ENCODE peak calls at places on chromosomes 1 and 21, in seven cellular contexts. R is right atrium auricular region, K is K562, H is sigmoid colon, F is MG63, E is brain microvascular endothelial cell, V is OCI-LY7. W is an unnamed sample.

GRCh38 chr1:90391116-90391515 is 326.0 kb downstream of the BARHL2 start:
- DNase-seq in R (no peak), K (no peak), H (no peak), F (no peak), E (no peak), V (no peak), W (no peak)

GRCh38 chr1:12345350-12346217 is 115.8 kb downstream of the VPS13D start:
- DNase-seq in R (no peak), K (no peak), H (no peak), F (no peak), E (no peak), V (peak; percentile 63), W (no peak)

GRCh38 chr1:205582471-205583291 is 49.1 kb downstream of the ELK4 start:
- DNase-seq in R (no peak), K (no peak), H (peak; percentile 67), F (no peak), E (no peak), V (peak; percentile 38), W (peak; percentile 62)

GRCh38 chr1:83055391-83056170 is 943.4 kb downstream of the TTLL7 start:
- DNase-seq in R (no peak), K (no peak), H (no peak), F (peak; percentile 28), E (no peak), V (no peak), W (no peak)

GRCh38 chr1:201191723-201192477 is 1.3 kb downstream of the IGFN1 start:
- DNase-seq in R (no peak), K (no peak), H (no peak), F (peak; percentile 86), E (peak; percentile 97), V (no peak), W (no peak)

GRCh38 chr1:201222125-201222524 is 31.5 kb downstream of the IGFN1 start:
- DNase-seq in R (no peak), K (no peak), H (no peak), F (no peak), E (no peak), V (no peak), W (peak; percentile 28)

GRCh38 chr1:6512245-6512907 is 20.9 kb upstream of the PLEKHG5 start:
- DNase-seq in R (no peak), K (no peak), H (no peak), F (no peak), E (no peak), V (no peak), W (no peak)

GRCh38 chr1:201172336-201172735 is 18.1 kb upstream of the TMEM9 start:
- DNase-seq in R (no peak), K (no peak), H (no peak), F (no peak), E (no peak), V (no peak), W (peak; percentile 41)

GRCh38 chr1:207050428-207050767 is 610 bp downstream of the YOD1 start:
- DNase-seq in R (no peak), K (no peak), H (no peak), F (peak; percentile 26), E (no peak), V (no peak), W (no peak)

GRCh38 chr1:200919386-200919785 is 24.7 kb downstream of the INAVA start:
- DNase-seq in R (no peak), K (no peak), H (peak; percentile 9), F (no peak), E (no peak), V (no peak), W (no peak)

GRCh38 chr1:212791261-212791675 is 309 bp downstream of the NSL1 start:
- DNase-seq in R (no peak), K (peak; percentile 67), H (no peak), F (peak; percentile 82), E (peak; percentile 47), V (no peak), W (no peak)

GRCh38 chr1:153663211-153663610 is 4.7 kb downstream of the SNAPIN start:
- DNase-seq in R (no peak), K (no peak), H (peak; percentile 33), F (peak; percentile 22), E (peak; percentile 51), V (no peak), W (no peak)

GRCh38 chr1:81050390-81050789 is 750.3 kb upstream of the ADGRL2 start:
- DNase-seq in R (no peak), K (no peak), H (no peak), F (no peak), E (no peak), V (no peak), W (no peak)

GRCh38 chr1:63984257-63984626 is 210.4 kb downstream of the ROR1 start:
- DNase-seq in R (no peak), K (no peak), H (no peak), F (no peak), E (peak; percentile 49), V (no peak), W (no peak)

GRCh38 chr1:178371236-178371635 is 125.5 kb downstream of the CLEC20A start:
- DNase-seq in R (no peak), K (no peak), H (peak; percentile 61), F (peak; percentile 38), E (peak; percentile 23), V (no peak), W (no peak)
- H3K4me3 ChIP-seq in R (no peak overlapping the region), K (no peak overlapping the region), H (peak overlapping the region; percentile 5), F (peak overlapping the region; percentile 1), E (peak overlapping the region; percentile 44), V (no peak overlapping the region), W (peak overlapping the region; percentile 53)

GRCh38 chr1:228140724-228141081 is 624 bp downstream of the GUK1 start:
- DNase-seq in R (no peak), K (no peak), H (no peak), F (no peak), E (no peak), V (peak; percentile 26), W (no peak)

GRCh38 chr1:228141082-228141870 is 1.2 kb downstream of the GUK1 start:
- DNase-seq in R (no peak), K (peak; percentile 53), H (peak; percentile 77), F (peak; percentile 88), E (no peak), V (peak; percentile 46), W (peak; percentile 76)

GRCh38 chr1:228142616-228143203 is 2.6 kb downstream of the GUK1 start:
- DNase-seq in R (no peak), K (no peak), H (no peak), F (peak; percentile 65), E (no peak), V (no peak), W (no peak)

GRCh38 chr1:228143480-228144212 is 3.6 kb downstream of the GUK1 start:
- DNase-seq in R (no peak), K (no peak), H (peak; percentile 61), F (no peak), E (no peak), V (no peak), W (no peak)

DNA sequence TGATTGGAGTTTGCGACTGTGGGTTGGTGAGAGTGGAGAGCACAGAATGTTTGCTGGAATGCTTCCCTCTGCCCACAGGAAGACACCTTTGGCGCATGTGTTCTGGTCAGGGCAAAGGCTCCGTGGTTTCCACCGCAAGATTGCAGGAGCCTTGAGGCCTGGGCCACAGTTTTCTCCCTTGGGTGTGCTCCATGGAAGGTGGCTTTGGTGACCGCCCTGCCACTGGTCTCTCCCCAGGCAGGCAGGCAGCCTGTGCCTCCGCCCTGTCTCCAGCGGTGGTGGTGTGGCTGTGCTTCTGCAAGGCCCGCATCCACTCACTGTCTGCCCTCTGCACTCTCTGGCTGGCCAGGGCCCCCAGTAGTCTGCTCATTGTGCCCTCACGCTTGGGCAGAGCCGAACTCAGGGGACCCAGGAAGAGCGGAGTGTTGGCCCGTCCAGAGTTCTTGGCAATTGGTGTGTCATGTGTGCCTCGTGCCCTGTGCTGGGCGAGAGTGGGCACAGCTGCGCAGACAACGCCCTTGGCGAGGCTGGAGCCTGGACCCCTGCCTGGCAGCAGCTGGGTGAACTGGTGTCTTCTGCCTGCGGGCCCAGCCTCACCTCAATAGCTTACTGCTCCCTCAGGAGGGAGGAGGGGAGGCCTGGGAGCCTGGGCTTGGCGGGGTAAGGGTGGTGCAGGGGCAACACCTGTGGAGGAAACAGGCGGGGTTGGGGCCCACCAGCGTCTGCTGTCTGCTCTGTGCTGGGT is 2.0 kb downstream of the GUK1 start:
- DNase-seq in R (no peak), K (no peak), H (peak; percentile 61), F (peak; percentile 56), E (no peak), V (peak; percentile 66), W (no peak)
- H3K4me3 ChIP-seq in R (peak overlapping the region; percentile 88), K (peak overlapping the region; percentile 92), H (no peak overlapping the region), F (peak overlapping the region; percentile 74), E (peak overlapping the region; percentile 93), V (peak overlapping the region; percentile 92), W (peak overlapping the region; percentile 99)

GRCh38 chr1:54542962-54543539 is 5.0 kb upstream of the ACOT11 start:
- DNase-seq in R (no peak), K (peak; percentile 16), H (no peak), F (no peak), E (no peak), V (no peak), W (no peak)
- H3K4me3 ChIP-seq in R (no peak overlapping the region), K (peak overlapping the region; percentile 38), H (no peak overlapping the region), F (peak overlapping the region; percentile 51), E (peak overlapping the region; percentile 51), V (no peak overlapping the region), W (peak overlapping the region; percentile 76)

DNA sequence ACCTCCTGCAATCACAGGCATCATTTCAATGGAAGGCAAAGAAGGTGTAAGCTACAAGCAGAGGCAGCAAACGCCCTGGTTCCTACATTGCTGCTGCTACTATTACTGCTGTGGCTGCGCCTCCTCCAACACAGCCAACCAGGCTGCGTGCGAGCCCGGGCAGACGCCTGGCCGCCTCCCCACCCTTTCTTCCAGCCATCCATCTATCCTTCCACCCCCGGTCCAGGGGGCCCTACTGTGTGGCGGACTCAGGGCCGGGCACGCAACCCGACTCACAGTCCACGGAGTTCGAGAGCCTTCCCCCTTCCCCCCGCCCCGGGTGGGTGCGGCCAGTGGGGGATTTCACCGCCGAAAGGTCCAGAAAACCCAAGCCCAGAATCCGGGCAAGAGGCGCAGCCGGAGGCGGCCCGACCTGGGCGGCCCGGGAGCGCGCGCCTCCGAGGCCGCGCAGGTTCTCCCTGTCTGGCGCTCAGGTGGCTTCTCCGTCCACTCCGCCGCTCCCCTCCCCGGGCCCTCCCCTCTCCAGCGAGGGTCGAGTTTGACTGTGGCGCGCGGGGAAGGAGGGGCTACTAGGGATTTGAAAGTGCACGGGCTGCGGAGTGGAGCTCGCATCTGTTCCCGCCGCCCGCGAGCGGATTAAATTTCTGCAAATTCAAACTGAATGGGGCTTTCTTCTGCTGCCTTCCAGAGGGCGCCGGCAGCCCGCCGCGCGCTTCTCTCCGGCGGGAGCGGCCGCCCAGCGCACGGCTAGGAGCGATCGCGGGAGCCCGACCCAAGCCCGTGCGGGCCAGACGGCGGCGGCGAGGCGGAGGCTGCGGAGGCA is at the start of gene HUNK:
- DNase-seq in R (no peak), K (no peak), H (no peak), F (peak; percentile 42), E (peak; percentile 1), V (peak; percentile 29), W (peak; percentile 65)
- H3K4me3 ChIP-seq in R (peak within 1 kb of the TSS; percentile 45), K (no peak within 1 kb of the TSS), H (peak within 1 kb of the TSS; percentile 24), F (peak within 1 kb of the TSS; percentile 48), E (peak within 1 kb of the TSS; percentile 41), V (peak within 1 kb of the TSS; percentile 61), W (peak within 1 kb of the TSS; percentile 76)

DNA sequence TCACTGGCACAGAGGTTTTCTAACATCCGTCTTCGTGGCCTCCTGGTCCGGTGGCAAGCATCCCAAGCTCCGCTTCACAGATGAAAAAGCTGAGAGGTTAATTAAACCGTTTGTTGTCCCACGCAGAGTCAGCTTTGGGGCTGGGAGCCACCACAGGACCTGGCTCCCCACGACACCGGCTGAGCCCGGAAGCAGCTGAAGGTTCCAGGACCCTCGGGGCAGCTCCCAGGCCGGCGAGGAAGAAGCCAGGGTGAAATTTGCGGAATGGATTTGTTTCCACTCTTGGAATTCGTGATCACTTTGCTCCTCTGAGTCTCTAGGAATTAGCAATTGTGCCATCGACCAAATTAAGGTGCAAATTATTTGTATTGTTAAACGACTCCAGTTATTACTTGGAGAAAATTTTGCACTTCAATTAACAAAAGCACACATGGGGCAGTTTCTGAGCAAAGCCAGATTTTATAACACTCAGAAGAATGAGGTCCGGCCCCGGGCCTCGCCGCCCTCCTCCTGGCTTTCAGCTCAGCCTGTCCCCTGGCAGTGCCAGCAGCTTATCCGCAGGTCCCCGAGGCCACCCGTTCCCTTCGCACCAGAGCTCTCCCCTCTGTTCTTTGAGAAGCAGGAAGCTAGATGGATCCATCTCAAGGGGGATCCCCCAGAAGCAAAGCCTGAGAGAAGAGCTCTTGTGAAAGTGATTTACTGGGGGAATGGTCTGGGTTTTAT is 69.1 kb downstream of the SIK1 start:
- DNase-seq in R (no peak), K (no peak), H (no peak), F (no peak), E (no peak), V (no peak), W (no peak)
- H3K4me3 ChIP-seq in R (no peak overlapping the region), K (no peak overlapping the region), H (no peak overlapping the region), F (no peak overlapping the region), E (no peak overlapping the region), V (no peak overlapping the region), W (no peak overlapping the region)

W was measured in coronary artery.